ENCODE peak calls at places on chromosomes 16 and 17, in ten cellular contexts. F is HCT116; U is left ventricle myocardium inferior; R is endodermal cell; W is fibroblast of lung; D is CD8-positive, alpha-beta T cell; B is RWPE2; A is testis; T is OCI-LY7; L is body of pancreas. I is an unnamed sample. For H3K4me1, the result is how much of the 10 kb centered on the place peaks cover.

GRCh38 chr17:79981661-79982101 is 54.0 kb downstream of the TBC1D16 start:
- DNase-seq in F (no peak), U (no peak), R (peak), W (no peak), D (no peak), B (peak), A (no peak), T (no peak), L (peak), I (peak)

GRCh38 chr17:2064980-2065785 is 10.3 kb downstream of the HIC1 start:
- DNase-seq in F (no peak), U (no peak), R (peak), W (peak), D (peak), B (no peak), A (no peak), T (peak), L (no peak), I (no peak)

GRCh38 chr17:73952136-73952497 is 251.4 kb upstream of the RPL38 start:
- DNase-seq in F (no peak), U (no peak), R (no peak), W (no peak), D (no peak), B (no peak), A (no peak), T (no peak), L (no peak), I (no peak)

GRCh38 chr16:78762222-78762621 is 662.8 kb downstream of the WWOX start:
- DNase-seq in F (no peak), U (no peak), R (no peak), W (no peak), D (no peak), B (no peak), A (no peak), T (no peak), L (no peak), I (no peak)

GRCh38 chr17:82812058-82812457 is 27.8 kb downstream of the ZNF750 start:
- DNase-seq in F (no peak), U (no peak), R (no peak), W (no peak), D (no peak), B (no peak), A (no peak), T (no peak), L (no peak), I (no peak)

GRCh38 chr17:78341559-78342437 is 18.1 kb downstream of the SOCS3 start:
- DNase-seq in F (no peak), U (peak), R (peak), W (peak), D (no peak), B (no peak), A (peak), T (no peak), L (peak), I (peak)

GRCh38 chr16:67782567-67783352 is 23.6 kb downstream of the RANBP10 start:
- DNase-seq in F (no peak), U (no peak), R (no peak), W (no peak), D (no peak), B (no peak), A (no peak), T (no peak), L (no peak), I (no peak)

GRCh38 chr16:10514369-10515055 is 65.9 kb downstream of the EMP2 start:
- DNase-seq in F (peak), U (no peak), R (peak), W (peak), D (peak), B (no peak), A (peak), T (peak), L (peak), I (no peak)

GRCh38 chr16:67719778-67720144 is 645 bp upstream of the GFOD2 start:
- DNase-seq in F (no peak), U (no peak), R (peak), W (peak), D (peak), B (no peak), A (peak), T (peak), L (peak), I (no peak)

GRCh38 chr16:85428168-85428898 is 184.8 kb upstream of the GSE1 start:
- DNase-seq in F (peak), U (peak), R (peak), W (no peak), D (peak), B (peak), A (peak), T (peak), L (peak), I (peak)

GRCh38 chr16:84754353-84754856 is 54.6 kb downstream of the USP10 start:
- DNase-seq in F (peak), U (no peak), R (peak), W (peak), D (peak), B (no peak), A (peak), T (peak), L (peak), I (no peak)

GRCh38 chr17:15381707-15382106 is 40.3 kb upstream of the TEKT3 start:
- DNase-seq in F (no peak), U (no peak), R (no peak), W (no peak), D (no peak), B (no peak), A (no peak), T (no peak), L (no peak), I (no peak)

GRCh38 chr16:87174061-87174460 is 143.1 kb downstream of the C16orf95 start:
- DNase-seq in F (no peak), U (no peak), R (no peak), W (no peak), D (no peak), B (no peak), A (no peak), T (no peak), L (no peak), I (no peak)

GRCh38 chr17:28578246-28579195 is 1.8 kb upstream of the ALDOC start:
- DNase-seq in F (no peak), U (no peak), R (no peak), W (no peak), D (no peak), B (no peak), A (no peak), T (no peak), L (no peak), I (no peak)

GRCh38 chr17:28575126-28575795 is 1.4 kb downstream of the ALDOC start:
- DNase-seq in F (no peak), U (peak), R (peak), W (no peak), D (no peak), B (no peak), A (no peak), T (no peak), L (no peak), I (no peak)

GRCh38 chr17:28579526-28579925 is 2.8 kb upstream of the ALDOC start:
- DNase-seq in F (no peak), U (no peak), R (no peak), W (no peak), D (no peak), B (no peak), A (no peak), T (no peak), L (no peak), I (no peak)

GRCh38 chr17:28576758-28577465 is at the start of gene ALDOC:
- DNase-seq in F (peak), U (peak), R (peak), W (peak), D (peak), B (peak), A (peak), T (peak), L (peak), I (peak)

DNA sequence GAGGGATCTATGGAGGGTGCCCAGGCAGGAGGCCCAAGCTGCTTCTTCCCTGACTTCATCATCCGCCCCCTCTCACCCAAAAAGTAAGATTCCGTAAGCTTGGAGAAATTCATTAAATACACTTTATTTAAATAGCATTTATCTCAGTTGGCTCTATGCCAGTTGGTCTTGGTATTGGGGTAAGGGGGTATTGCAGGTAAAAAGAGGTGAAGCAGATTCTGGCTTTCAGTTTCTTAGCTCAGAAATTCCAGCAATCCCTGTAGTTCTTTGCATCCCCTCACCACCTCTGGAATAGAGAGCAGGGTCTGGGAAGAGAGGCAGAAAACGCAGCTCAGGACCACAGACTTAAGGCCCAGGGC is 750 bp upstream of the ALDOC start:
- DNase-seq in F (no peak), U (no peak), R (no peak), W (no peak), D (no peak), B (no peak), A (no peak), T (no peak), L (no peak), I (no peak)
- H3K27ac ChIP-seq in F (peak), U (peak), R (no peak), W (peak), D (peak), B (peak), A (no peak), T (peak), L (no peak), I (peak)

GRCh38 chr16:57132470-57132869 is 40.1 kb downstream of the CPNE2 start:
- DNase-seq in F (no peak), U (no peak), R (no peak), W (no peak), D (no peak), B (no peak), A (no peak), T (no peak), L (peak), I (no peak)
- H3K4me1 ChIP-seq in F (under half), U (under half), R (under half), W (under half), D (half or more), B (under half), A (under half), T (under half), L (under half), I (under half)

DNA sequence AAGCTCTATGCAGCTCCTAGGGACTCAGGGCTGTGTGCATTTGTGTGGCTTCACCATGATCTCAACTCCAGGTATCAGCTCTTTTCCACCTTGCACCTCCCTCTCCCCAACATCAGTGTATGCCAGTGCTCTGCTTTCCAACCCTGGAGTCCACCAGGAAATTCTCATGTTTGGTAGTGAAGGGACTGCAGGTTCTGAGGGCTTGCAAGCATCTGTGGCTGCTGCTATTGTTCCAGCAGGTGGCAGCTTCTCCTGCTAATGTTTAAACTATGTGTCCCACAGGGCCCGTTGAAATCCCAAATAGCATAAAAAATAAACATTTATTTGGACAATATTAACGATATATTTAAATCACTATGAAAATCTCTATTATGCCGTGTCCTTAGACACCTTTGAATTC is 82.0 kb downstream of the RGS9 start:
- DNase-seq in F (no peak), U (no peak), R (no peak), W (no peak), D (no peak), B (no peak), A (no peak), T (no peak), L (no peak), I (no peak)
- TF ChIP-seq CTCF in F (peak), U (peak), R (peak), W (no peak), D (no peak), B (peak), A (no peak), T (peak), L (no peak), I (peak)

GRCh38 chr17:9272506-9272905 is 251.2 kb downstream of the NTN1 start:
- DNase-seq in F (no peak), U (no peak), R (no peak), W (no peak), D (no peak), B (no peak), A (no peak), T (no peak), L (no peak), I (no peak)
- H3K27ac ChIP-seq in F (no peak), U (no peak), R (peak), W (no peak), D (no peak), B (no peak), A (no peak), T (no peak), L (no peak), I (no peak)

GRCh38 chr17:57751348-57751970 is 6.4 kb upstream of the CCDC182 start:
- DNase-seq in F (no peak), U (no peak), R (no peak), W (no peak), D (no peak), B (no peak), A (no peak), T (no peak), L (no peak), I (no peak)
- H3K4me1 ChIP-seq in F (under half), U (under half), R (under half), W (under half), D (under half), B (under half), A (under half), T (under half), L (under half), I (under half)

GRCh38 chr17:10628756-10629155 is 28.4 kb downstream of the MYH3 start:
- DNase-seq in F (no peak), U (no peak), R (peak), W (no peak), D (no peak), B (no peak), A (peak), T (no peak), L (no peak), I (no peak)
- TF ChIP-seq CTCF in F (peak), U (no peak), R (peak), W (no peak), D (no peak), B (peak), A (peak), T (peak), L (no peak), I (no peak)

GRCh38 chr16:89562027-89562599 is 1.6 kb downstream of the RPL13 start:
- DNase-seq in F (no peak), U (no peak), R (peak), W (no peak), D (no peak), B (no peak), A (no peak), T (peak), L (peak), I (no peak)

GRCh38 chr16:89564476-89565255 is 4.2 kb downstream of the RPL13 start:
- DNase-seq in F (no peak), U (no peak), R (peak), W (no peak), D (peak), B (no peak), A (no peak), T (peak), L (no peak), I (no peak)

GRCh38 chr16:89562939-89563338 is 2.5 kb downstream of the RPL13 start:
- DNase-seq in F (no peak), U (no peak), R (no peak), W (no peak), D (no peak), B (no peak), A (no peak), T (no peak), L (no peak), I (no peak)

GRCh38 chr16:89565256-89565505 is 4.7 kb downstream of the RPL13 start:
- DNase-seq in F (no peak), U (no peak), R (peak), W (no peak), D (no peak), B (peak), A (no peak), T (no peak), L (no peak), I (no peak)

GRCh38 chr16:89563639-89564392 is 3.3 kb downstream of the RPL13 start:
- DNase-seq in F (no peak), U (no peak), R (no peak), W (no peak), D (no peak), B (no peak), A (no peak), T (no peak), L (peak), I (no peak)
- H3K27ac ChIP-seq in F (peak), U (no peak), R (no peak), W (no peak), D (no peak), B (peak), A (no peak), T (peak), L (no peak), I (no peak)

GRCh38 chr16:50366126-50366525 is 2.7 kb downstream of the BRD7 start:
- DNase-seq in F (no peak), U (no peak), R (no peak), W (no peak), D (no peak), B (no peak), A (no peak), T (no peak), L (no peak), I (no peak)

GRCh38 chr16:50369133-50369804 is 481 bp upstream of the BRD7 start:
- DNase-seq in F (no peak), U (no peak), R (no peak), W (no peak), D (no peak), B (no peak), A (no peak), T (no peak), L (no peak), I (no peak)

GRCh38 chr16:50368410-50369132 is at the start of gene BRD7:
- DNase-seq in F (no peak), U (peak), R (peak), W (peak), D (peak), B (no peak), A (peak), T (peak), L (peak), I (peak)

GRCh38 chr16:50371036-50371716 is 2.4 kb upstream of the BRD7 start:
- DNase-seq in F (no peak), U (no peak), R (no peak), W (no peak), D (no peak), B (no peak), A (no peak), T (no peak), L (no peak), I (no peak)

DNA sequence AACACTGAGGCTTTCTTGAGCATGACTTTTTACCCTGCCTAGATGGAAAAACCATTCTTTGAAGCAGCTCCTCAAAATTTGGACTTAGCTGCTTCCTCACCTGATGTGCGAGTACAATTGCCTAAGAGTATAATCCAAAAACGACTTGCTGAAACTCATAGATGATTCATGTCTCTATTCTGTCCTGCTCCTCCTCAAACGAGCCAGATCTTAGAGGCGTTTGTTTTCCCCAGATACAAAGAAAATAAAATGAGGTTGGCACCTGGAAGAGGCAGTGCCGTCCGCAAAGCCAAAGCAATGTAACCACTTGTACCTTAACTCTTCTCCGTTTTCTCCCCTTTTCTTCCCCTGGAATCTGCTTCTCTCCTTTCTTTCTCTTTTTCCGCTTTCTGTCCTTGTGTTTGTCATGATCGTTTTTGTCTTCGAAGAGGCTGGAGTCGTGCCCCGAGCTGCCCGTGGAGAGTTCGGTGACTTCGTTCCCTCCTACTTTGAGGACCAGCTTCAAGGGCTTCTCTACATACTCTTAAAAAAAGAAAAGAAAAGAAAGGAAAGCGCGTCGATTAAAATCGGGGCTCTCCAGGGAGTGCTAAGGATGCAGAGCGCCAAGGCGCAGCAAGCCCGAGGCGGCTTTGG is 895 bp downstream of the BRD7 start:
- DNase-seq in F (no peak), U (no peak), R (no peak), W (no peak), D (no peak), B (no peak), A (no peak), T (no peak), L (no peak), I (no peak)
- H3K4me1 ChIP-seq in F (under half), U (half or more), R (under half), W (under half), D (under half), B (under half), A (under half), T (under half), L (under half), I (under half)

I was measured in right lobe of liver.